ENCODE peak calls at places on chromosomes 12 and 14, in eight cellular contexts. One of them, this sample, is unnamed.

GRCh38 chr14:59482471-59483331 is 1.5 kb downstream of the L3HYPDH start:
- DNase-seq in adrenal gland: peak; percentile 43
- DNase-seq in heart left ventricle: no peak
- DNase-seq in body of pancreas: peak; percentile 34
- DNase-seq in endothelial cell of umbilical vein: peak; percentile 73
- DNase-seq in HCT116: peak; percentile 60
- DNase-seq in right lobe of liver: no peak
- DNase-seq in gastrocnemius medialis: no peak
- DNase-seq in this sample: peak; percentile 53

GRCh38 chr14:102590667-102591099 is 1.8 kb upstream of the RCOR1 start:
- DNase-seq in adrenal gland: peak; percentile 38
- DNase-seq in heart left ventricle: peak; percentile 43
- DNase-seq in body of pancreas: peak; percentile 45
- DNase-seq in endothelial cell of umbilical vein: peak; percentile 33
- DNase-seq in HCT116: peak; percentile 54
- DNase-seq in right lobe of liver: peak; percentile 63
- DNase-seq in gastrocnemius medialis: peak; percentile 43
- DNase-seq in this sample: peak; percentile 39

GRCh38 chr14:97634786-97635185 is 837.6 kb downstream of the VRK1 start:
- DNase-seq in adrenal gland: no peak
- DNase-seq in heart left ventricle: no peak
- DNase-seq in body of pancreas: no peak
- DNase-seq in endothelial cell of umbilical vein: no peak
- DNase-seq in HCT116: no peak
- DNase-seq in right lobe of liver: no peak
- DNase-seq in gastrocnemius medialis: no peak
- DNase-seq in this sample: no peak

GRCh38 chr12:25581067-25581466 is 28.0 kb upstream of the LMNTD1 start:
- DNase-seq in adrenal gland: no peak
- DNase-seq in heart left ventricle: no peak
- DNase-seq in body of pancreas: no peak
- DNase-seq in endothelial cell of umbilical vein: no peak
- DNase-seq in HCT116: no peak
- DNase-seq in right lobe of liver: no peak
- DNase-seq in gastrocnemius medialis: no peak
- DNase-seq in this sample: no peak

GRCh38 chr14:90301580-90302181 is 30.1 kb downstream of the NRDE2 start:
- DNase-seq in adrenal gland: no peak
- DNase-seq in heart left ventricle: no peak
- DNase-seq in body of pancreas: no peak
- DNase-seq in endothelial cell of umbilical vein: peak; percentile 76
- DNase-seq in HCT116: no peak
- DNase-seq in right lobe of liver: no peak
- DNase-seq in gastrocnemius medialis: no peak
- DNase-seq in this sample: no peak

GRCh38 chr12:101127521-101128219 is 82.4 kb downstream of the SLC5A8 start:
- DNase-seq in adrenal gland: no peak
- DNase-seq in heart left ventricle: no peak
- DNase-seq in body of pancreas: no peak
- DNase-seq in endothelial cell of umbilical vein: no peak
- DNase-seq in HCT116: no peak
- DNase-seq in right lobe of liver: no peak
- DNase-seq in gastrocnemius medialis: no peak
- DNase-seq in this sample: no peak

GRCh38 chr12:107134558-107134957 is 41.2 kb upstream of the CRY1 start:
- DNase-seq in adrenal gland: no peak
- DNase-seq in heart left ventricle: no peak
- DNase-seq in body of pancreas: no peak
- DNase-seq in endothelial cell of umbilical vein: no peak
- DNase-seq in HCT116: peak; percentile 75
- DNase-seq in right lobe of liver: no peak
- DNase-seq in gastrocnemius medialis: no peak
- DNase-seq in this sample: no peak

GRCh38 chr14:100012478-100012925 is 52.7 kb upstream of the EVL start:
- DNase-seq in adrenal gland: no peak
- DNase-seq in heart left ventricle: no peak
- DNase-seq in body of pancreas: no peak
- DNase-seq in endothelial cell of umbilical vein: peak; percentile 40
- DNase-seq in HCT116: no peak
- DNase-seq in right lobe of liver: no peak
- DNase-seq in gastrocnemius medialis: no peak
- DNase-seq in this sample: no peak

GRCh38 chr14:50633954-50634353 is 34.2 kb downstream of the SAV1 start:
- DNase-seq in adrenal gland: no peak
- DNase-seq in heart left ventricle: no peak
- DNase-seq in body of pancreas: no peak
- DNase-seq in endothelial cell of umbilical vein: no peak
- DNase-seq in HCT116: no peak
- DNase-seq in right lobe of liver: no peak
- DNase-seq in gastrocnemius medialis: no peak
- DNase-seq in this sample: no peak

GRCh38 chr14:93958567-93959238 is 17.7 kb downstream of the ASB2 start:
- DNase-seq in adrenal gland: no peak
- DNase-seq in heart left ventricle: no peak
- DNase-seq in body of pancreas: no peak
- DNase-seq in endothelial cell of umbilical vein: no peak
- DNase-seq in HCT116: no peak
- DNase-seq in right lobe of liver: no peak
- DNase-seq in gastrocnemius medialis: peak; percentile 57
- DNase-seq in this sample: no peak

GRCh38 chr14:100536721-100537700 is 50.2 kb downstream of the BEGAIN start:
- DNase-seq in adrenal gland: peak; percentile 12
- DNase-seq in heart left ventricle: peak; percentile 12
- DNase-seq in body of pancreas: peak; percentile 29
- DNase-seq in endothelial cell of umbilical vein: no peak
- DNase-seq in HCT116: no peak
- DNase-seq in right lobe of liver: peak; percentile 31
- DNase-seq in gastrocnemius medialis: peak; percentile 3
- DNase-seq in this sample: no peak

GRCh38 chr12:20342111-20342510 is 26.2 kb upstream of the PDE3A start:
- DNase-seq in adrenal gland: no peak
- DNase-seq in heart left ventricle: no peak
- DNase-seq in body of pancreas: no peak
- DNase-seq in endothelial cell of umbilical vein: no peak
- DNase-seq in HCT116: no peak
- DNase-seq in right lobe of liver: no peak
- DNase-seq in gastrocnemius medialis: no peak
- DNase-seq in this sample: no peak

DNA sequence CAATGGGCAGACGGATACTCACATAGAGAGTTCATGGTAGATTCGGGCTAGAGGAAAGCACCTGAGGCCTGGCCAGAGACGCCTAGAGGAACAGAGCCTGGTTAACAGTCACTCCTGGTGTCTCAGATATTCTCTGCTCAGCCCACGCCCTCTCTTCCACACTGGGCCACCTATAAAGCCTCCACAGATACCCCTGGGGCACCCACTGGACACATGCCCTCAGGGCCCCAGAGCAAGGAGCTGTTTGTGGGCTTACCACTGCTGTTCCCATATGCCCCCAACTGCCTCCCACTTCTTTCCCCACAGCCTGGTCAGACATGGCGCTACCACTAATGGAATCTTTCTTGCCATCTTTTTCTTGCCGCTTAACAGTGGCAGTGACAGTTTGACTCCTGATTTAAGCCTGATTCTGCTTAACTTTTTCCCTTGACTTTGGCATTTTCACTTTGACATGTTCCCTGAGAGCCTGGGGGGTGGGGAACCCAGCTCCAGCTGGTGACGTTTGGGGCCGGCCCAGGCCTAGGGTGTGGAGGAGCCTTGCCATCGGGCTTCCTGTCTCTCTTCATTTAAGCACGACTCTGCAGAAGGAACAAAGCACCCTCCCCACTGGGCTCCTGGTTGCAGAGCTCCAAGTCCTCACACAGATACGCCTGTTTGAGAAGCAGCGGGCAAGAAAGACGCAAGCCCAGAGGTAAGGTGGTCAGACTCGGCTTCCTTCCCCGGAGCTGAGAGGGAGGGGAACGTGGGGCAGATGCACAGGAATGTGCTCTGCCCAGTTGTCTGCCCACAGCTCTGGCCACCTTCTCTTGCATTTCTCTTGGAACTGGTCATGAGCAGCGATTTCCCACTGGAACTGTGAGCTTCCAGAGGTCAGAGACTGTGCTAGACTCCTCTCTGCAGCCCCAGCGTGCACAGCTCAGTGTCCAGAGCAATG is at the start of gene CD4:
- DNase-seq in adrenal gland: peak; percentile 41
- DNase-seq in heart left ventricle: peak; percentile 86
- DNase-seq in body of pancreas: no peak
- DNase-seq in endothelial cell of umbilical vein: no peak
- DNase-seq in HCT116: no peak
- DNase-seq in right lobe of liver: peak; percentile 73
- DNase-seq in gastrocnemius medialis: peak; percentile 51
- DNase-seq in this sample: no peak
- TF ChIP-seq POLR2A in adrenal gland: peak; percentile 31
- TF ChIP-seq POLR2A in heart left ventricle: peak; percentile 22
- TF ChIP-seq POLR2A in body of pancreas: no peak
- TF ChIP-seq POLR2A in endothelial cell of umbilical vein: no peak
- TF ChIP-seq POLR2A in HCT116: no peak
- TF ChIP-seq POLR2A in right lobe of liver: peak; percentile 69
- TF ChIP-seq POLR2A in gastrocnemius medialis: peak; percentile 30
- TF ChIP-seq POLR2A in this sample: no peak

GRCh38 chr14:67515386-67516079 is 17.6 kb upstream of the PLEKHH1 start:
- DNase-seq in adrenal gland: peak; percentile 39
- DNase-seq in heart left ventricle: peak; percentile 38
- DNase-seq in body of pancreas: peak; percentile 34
- DNase-seq in endothelial cell of umbilical vein: no peak
- DNase-seq in HCT116: no peak
- DNase-seq in right lobe of liver: peak; percentile 61
- DNase-seq in gastrocnemius medialis: no peak
- DNase-seq in this sample: no peak
- H3K27me3 ChIP-seq in adrenal gland: no peaks in the 10 kb centered on the region
- H3K27me3 ChIP-seq in heart left ventricle: peaks cover 3% of the 10 kb centered on the region
- H3K27me3 ChIP-seq in body of pancreas: no peaks in the 10 kb centered on the region
- H3K27me3 ChIP-seq in endothelial cell of umbilical vein: peaks cover 64% of the 10 kb centered on the region
- H3K27me3 ChIP-seq in HCT116: no peaks in the 10 kb centered on the region
- H3K27me3 ChIP-seq in right lobe of liver: no peaks in the 10 kb centered on the region
- H3K27me3 ChIP-seq in gastrocnemius medialis: no peaks in the 10 kb centered on the region
- H3K27me3 ChIP-seq in this sample: no peaks in the 10 kb centered on the region

GRCh38 chr14:63727231-63727735 is 582 bp downstream of the SGPP1 start:
- DNase-seq in adrenal gland: peak; percentile 51
- DNase-seq in heart left ventricle: peak; percentile 43
- DNase-seq in body of pancreas: peak; percentile 53
- DNase-seq in endothelial cell of umbilical vein: peak; percentile 51
- DNase-seq in HCT116: no peak
- DNase-seq in right lobe of liver: peak; percentile 66
- DNase-seq in gastrocnemius medialis: peak; percentile 23
- DNase-seq in this sample: peak; percentile 41
- TF ChIP-seq POLR2A in adrenal gland: peak; percentile 62
- TF ChIP-seq POLR2A in heart left ventricle: no peak
- TF ChIP-seq POLR2A in body of pancreas: no peak
- TF ChIP-seq POLR2A in endothelial cell of umbilical vein: no peak
- TF ChIP-seq POLR2A in HCT116: no peak
- TF ChIP-seq POLR2A in right lobe of liver: no peak
- TF ChIP-seq POLR2A in gastrocnemius medialis: no peak
- TF ChIP-seq POLR2A in this sample: no peak

GRCh38 chr12:53700567-53700966 is 24.7 kb upstream of the ATP5MC2 start:
- DNase-seq in adrenal gland: no peak
- DNase-seq in heart left ventricle: no peak
- DNase-seq in body of pancreas: no peak
- DNase-seq in endothelial cell of umbilical vein: no peak
- DNase-seq in HCT116: no peak
- DNase-seq in right lobe of liver: no peak
- DNase-seq in gastrocnemius medialis: no peak
- DNase-seq in this sample: no peak
- H3K27me3 ChIP-seq in adrenal gland: peaks cover 46% of the 10 kb centered on the region
- H3K27me3 ChIP-seq in heart left ventricle: peaks cover 68% of the 10 kb centered on the region
- H3K27me3 ChIP-seq in body of pancreas: peaks cover 23% of the 10 kb centered on the region
- H3K27me3 ChIP-seq in endothelial cell of umbilical vein: peaks cover 78% of the 10 kb centered on the region
- H3K27me3 ChIP-seq in HCT116: peaks cover 8% of the 10 kb centered on the region
- H3K27me3 ChIP-seq in right lobe of liver: no peaks in the 10 kb centered on the region
- H3K27me3 ChIP-seq in gastrocnemius medialis: peaks cover 17% of the 10 kb centered on the region
- H3K27me3 ChIP-seq in this sample: no peaks in the 10 kb centered on the region

GRCh38 chr12:6363330-6364036 is 11.9 kb downstream of the SCNN1A start:
- DNase-seq in adrenal gland: peak; percentile 79
- DNase-seq in heart left ventricle: peak; percentile 82
- DNase-seq in body of pancreas: peak; percentile 81
- DNase-seq in endothelial cell of umbilical vein: peak; percentile 75
- DNase-seq in HCT116: no peak
- DNase-seq in right lobe of liver: peak; percentile 85
- DNase-seq in gastrocnemius medialis: peak; percentile 74
- DNase-seq in this sample: peak; percentile 77
- TF ChIP-seq POLR2A in adrenal gland: peak; percentile 75
- TF ChIP-seq POLR2A in heart left ventricle: peak; percentile 62
- TF ChIP-seq POLR2A in body of pancreas: peak; percentile 72
- TF ChIP-seq POLR2A in endothelial cell of umbilical vein: no peak
- TF ChIP-seq POLR2A in HCT116: peak; percentile 46
- TF ChIP-seq POLR2A in right lobe of liver: peak; percentile 78
- TF ChIP-seq POLR2A in gastrocnemius medialis: peak; percentile 58
- TF ChIP-seq POLR2A in this sample: peak; percentile 37

GRCh38 chr12:3463927-3464326 is 27.1 kb upstream of the PRMT8 start:
- DNase-seq in adrenal gland: no peak
- DNase-seq in heart left ventricle: no peak
- DNase-seq in body of pancreas: no peak
- DNase-seq in endothelial cell of umbilical vein: no peak
- DNase-seq in HCT116: no peak
- DNase-seq in right lobe of liver: no peak
- DNase-seq in gastrocnemius medialis: no peak
- DNase-seq in this sample: no peak
- H3K27me3 ChIP-seq in adrenal gland: peaks cover 9% of the 10 kb centered on the region
- H3K27me3 ChIP-seq in heart left ventricle: peaks cover 14% of the 10 kb centered on the region
- H3K27me3 ChIP-seq in body of pancreas: no peaks in the 10 kb centered on the region
- H3K27me3 ChIP-seq in endothelial cell of umbilical vein: no peaks in the 10 kb centered on the region
- H3K27me3 ChIP-seq in HCT116: peaks cover 9% of the 10 kb centered on the region
- H3K27me3 ChIP-seq in right lobe of liver: no peaks in the 10 kb centered on the region
- H3K27me3 ChIP-seq in gastrocnemius medialis: no peaks in the 10 kb centered on the region
- H3K27me3 ChIP-seq in this sample: no peaks in the 10 kb centered on the region

GRCh38 chr12:120725659-120726509 is at the start of gene ACADS:
- DNase-seq in adrenal gland: peak; percentile 95
- DNase-seq in heart left ventricle: peak; percentile 93
- DNase-seq in body of pancreas: peak; percentile 92
- DNase-seq in endothelial cell of umbilical vein: peak; percentile 82
- DNase-seq in HCT116: peak; percentile 51
- DNase-seq in right lobe of liver: peak; percentile 95
- DNase-seq in gastrocnemius medialis: peak; percentile 88
- DNase-seq in this sample: peak; percentile 89
- TF ChIP-seq POLR2A in adrenal gland: peak; percentile 76
- TF ChIP-seq POLR2A in heart left ventricle: peak; percentile 77
- TF ChIP-seq POLR2A in body of pancreas: peak; percentile 77
- TF ChIP-seq POLR2A in endothelial cell of umbilical vein: peak; percentile 47
- TF ChIP-seq POLR2A in HCT116: peak; percentile 68
- TF ChIP-seq POLR2A in right lobe of liver: peak; percentile 69
- TF ChIP-seq POLR2A in gastrocnemius medialis: peak; percentile 86
- TF ChIP-seq POLR2A in this sample: peak; percentile 23

This sample was measured in ovary.